ENCODE peak calls at places on chromosomes 3 and 15, in six cellular contexts. One of them, this sample, is unnamed. For H3K36me3, the result is how much of the 10 kb centered on the place peaks cover.

GRCh38 chr3:131242201-131242600 is 139.4 kb upstream of the NUDT16 start:
- DNase-seq in tibial nerve: no peak
- DNase-seq in PC-9: no peak
- DNase-seq in heart left ventricle: no peak
- DNase-seq in neural progenitor cell: no peak
- DNase-seq in GM23338: no peak
- DNase-seq in this sample: no peak

GRCh38 chr15:25884354-25884753 is 21.2 kb upstream of the ATP10A start:
- DNase-seq in tibial nerve: no peak
- DNase-seq in PC-9: no peak
- DNase-seq in GM23338: no peak
- DNase-seq in neural progenitor cell: no peak
- DNase-seq in heart left ventricle: no peak
- DNase-seq in this sample: no peak

GRCh38 chr3:77446084-77446483 is 406.2 kb downstream of the ROBO2 start:
- DNase-seq in PC-9: no peak
- DNase-seq in GM23338: no peak
- DNase-seq in heart left ventricle: no peak
- DNase-seq in tibial nerve: no peak
- DNase-seq in neural progenitor cell: no peak
- DNase-seq in this sample: no peak

GRCh38 chr15:28013480-28013879 is 85.6 kb downstream of the OCA2 start:
- DNase-seq in tibial nerve: no peak
- DNase-seq in GM23338: no peak
- DNase-seq in neural progenitor cell: no peak
- DNase-seq in heart left ventricle: no peak
- DNase-seq in PC-9: no peak
- DNase-seq in this sample: no peak

GRCh38 chr15:67115567-67115966 is 50.2 kb downstream of the SMAD3 start:
- DNase-seq in GM23338: no peak
- DNase-seq in PC-9: no peak
- DNase-seq in heart left ventricle: no peak
- DNase-seq in neural progenitor cell: no peak
- DNase-seq in tibial nerve: no peak
- DNase-seq in this sample: no peak

GRCh38 chr3:63967675-63968611 is 55.4 kb downstream of the PSMD6 start:
- DNase-seq in PC-9: no peak
- DNase-seq in GM23338: no peak
- DNase-seq in heart left ventricle: peak
- DNase-seq in tibial nerve: peak
- DNase-seq in neural progenitor cell: peak
- DNase-seq in this sample: no peak

GRCh38 chr3:148023994-148024393 is 614.8 kb downstream of the ZIC1 start:
- DNase-seq in neural progenitor cell: no peak
- DNase-seq in heart left ventricle: peak
- DNase-seq in PC-9: no peak
- DNase-seq in tibial nerve: no peak
- DNase-seq in GM23338: no peak
- DNase-seq in this sample: peak

GRCh38 chr3:41715376-41715775 is 246.5 kb downstream of the ULK4 start:
- DNase-seq in tibial nerve: no peak
- DNase-seq in GM23338: no peak
- DNase-seq in PC-9: no peak
- DNase-seq in heart left ventricle: no peak
- DNase-seq in neural progenitor cell: no peak
- DNase-seq in this sample: no peak

GRCh38 chr3:108513961-108514360 is 3.6 kb upstream of the MYH15 start:
- DNase-seq in tibial nerve: no peak
- DNase-seq in PC-9: no peak
- DNase-seq in heart left ventricle: no peak
- DNase-seq in neural progenitor cell: no peak
- DNase-seq in GM23338: no peak
- DNase-seq in this sample: no peak

GRCh38 chr15:46685681-46686080 is 1031.6 kb upstream of the SEMA6D start:
- DNase-seq in GM23338: no peak
- DNase-seq in heart left ventricle: no peak
- DNase-seq in neural progenitor cell: no peak
- DNase-seq in PC-9: no peak
- DNase-seq in tibial nerve: no peak
- DNase-seq in this sample: no peak

GRCh38 chr3:27202959-27203358 is 166.2 kb downstream of the NEK10 start:
- DNase-seq in heart left ventricle: no peak
- DNase-seq in tibial nerve: no peak
- DNase-seq in GM23338: no peak
- DNase-seq in PC-9: no peak
- DNase-seq in neural progenitor cell: no peak
- DNase-seq in this sample: no peak

GRCh38 chr15:47586653-47587224 is 130.6 kb upstream of the SEMA6D start:
- DNase-seq in neural progenitor cell: no peak
- DNase-seq in PC-9: no peak
- DNase-seq in heart left ventricle: peak
- DNase-seq in tibial nerve: no peak
- DNase-seq in GM23338: no peak
- DNase-seq in this sample: peak

GRCh38 chr3:6242104-6242503 is 618.8 kb upstream of the GRM7 start:
- DNase-seq in heart left ventricle: no peak
- DNase-seq in tibial nerve: no peak
- DNase-seq in GM23338: no peak
- DNase-seq in PC-9: no peak
- DNase-seq in neural progenitor cell: no peak
- DNase-seq in this sample: no peak

GRCh38 chr3:50194128-50194902 is 2.9 kb downstream of the GNAT1 start:
- DNase-seq in tibial nerve: peak
- DNase-seq in GM23338: peak
- DNase-seq in PC-9: no peak
- DNase-seq in heart left ventricle: peak
- DNase-seq in neural progenitor cell: peak
- DNase-seq in this sample: peak

GRCh38 chr3:115876860-115877646 is 253.7 kb downstream of the GAP43 start:
- DNase-seq in neural progenitor cell: no peak
- DNase-seq in PC-9: no peak
- DNase-seq in heart left ventricle: no peak
- DNase-seq in tibial nerve: no peak
- DNase-seq in GM23338: no peak
- DNase-seq in this sample: no peak

GRCh38 chr3:40465111-40465407 is 7.9 kb downstream of the RPL14 start:
- DNase-seq in GM23338: no peak
- DNase-seq in PC-9: no peak
- DNase-seq in tibial nerve: no peak
- DNase-seq in heart left ventricle: no peak
- DNase-seq in neural progenitor cell: no peak
- DNase-seq in this sample: no peak

GRCh38 chr3:197050511-197050910 is 20.9 kb upstream of the MELTF start:
- DNase-seq in tibial nerve: no peak
- DNase-seq in GM23338: no peak
- DNase-seq in PC-9: no peak
- DNase-seq in neural progenitor cell: no peak
- DNase-seq in heart left ventricle: no peak
- DNase-seq in this sample: no peak

GRCh38 chr3:15476378-15476777 is 45.1 kb downstream of the COLQ start:
- DNase-seq in PC-9: no peak
- DNase-seq in heart left ventricle: no peak
- DNase-seq in GM23338: no peak
- DNase-seq in tibial nerve: no peak
- DNase-seq in neural progenitor cell: no peak
- DNase-seq in this sample: no peak

GRCh38 chr3:155598671-155599070 is 146.2 kb downstream of the PLCH1 start:
- DNase-seq in PC-9: no peak
- DNase-seq in tibial nerve: no peak
- DNase-seq in heart left ventricle: no peak
- DNase-seq in GM23338: no peak
- DNase-seq in neural progenitor cell: no peak
- DNase-seq in this sample: no peak

GRCh38 chr3:142777927-142778326 is 54.1 kb downstream of the TRPC1 start:
- DNase-seq in heart left ventricle: no peak
- DNase-seq in PC-9: no peak
- DNase-seq in GM23338: no peak
- DNase-seq in neural progenitor cell: no peak
- DNase-seq in tibial nerve: no peak
- DNase-seq in this sample: no peak

GRCh38 chr15:78438595-78439285 is 724 bp downstream of the IREB2 start:
- DNase-seq in GM23338: peak
- DNase-seq in tibial nerve: no peak
- DNase-seq in PC-9: no peak
- DNase-seq in heart left ventricle: peak
- DNase-seq in neural progenitor cell: peak
- DNase-seq in this sample: peak

GRCh38 chr3:122572940-122573412 is 4.5 kb upstream of the PARP15 start:
- DNase-seq in heart left ventricle: no peak
- DNase-seq in GM23338: peak
- DNase-seq in PC-9: peak
- DNase-seq in neural progenitor cell: peak
- DNase-seq in tibial nerve: no peak
- DNase-seq in this sample: peak

GRCh38 chr15:55387027-55387426 is 21.1 kb downstream of the CCPG1 start:
- DNase-seq in heart left ventricle: no peak
- DNase-seq in tibial nerve: no peak
- DNase-seq in neural progenitor cell: no peak
- DNase-seq in PC-9: no peak
- DNase-seq in GM23338: no peak
- DNase-seq in this sample: no peak

GRCh38 chr3:190096345-190096744 is 24.4 kb downstream of the P3H2 start:
- DNase-seq in PC-9: no peak
- DNase-seq in GM23338: no peak
- DNase-seq in heart left ventricle: no peak
- DNase-seq in neural progenitor cell: no peak
- DNase-seq in tibial nerve: no peak
- DNase-seq in this sample: no peak
- H3K4me3 ChIP-seq in PC-9: no peak
- H3K4me3 ChIP-seq in GM23338: no peak
- H3K4me3 ChIP-seq in heart left ventricle: no peak
- H3K4me3 ChIP-seq in neural progenitor cell: no peak
- H3K4me3 ChIP-seq in tibial nerve: no peak
- H3K4me3 ChIP-seq in this sample: no peak

DNA sequence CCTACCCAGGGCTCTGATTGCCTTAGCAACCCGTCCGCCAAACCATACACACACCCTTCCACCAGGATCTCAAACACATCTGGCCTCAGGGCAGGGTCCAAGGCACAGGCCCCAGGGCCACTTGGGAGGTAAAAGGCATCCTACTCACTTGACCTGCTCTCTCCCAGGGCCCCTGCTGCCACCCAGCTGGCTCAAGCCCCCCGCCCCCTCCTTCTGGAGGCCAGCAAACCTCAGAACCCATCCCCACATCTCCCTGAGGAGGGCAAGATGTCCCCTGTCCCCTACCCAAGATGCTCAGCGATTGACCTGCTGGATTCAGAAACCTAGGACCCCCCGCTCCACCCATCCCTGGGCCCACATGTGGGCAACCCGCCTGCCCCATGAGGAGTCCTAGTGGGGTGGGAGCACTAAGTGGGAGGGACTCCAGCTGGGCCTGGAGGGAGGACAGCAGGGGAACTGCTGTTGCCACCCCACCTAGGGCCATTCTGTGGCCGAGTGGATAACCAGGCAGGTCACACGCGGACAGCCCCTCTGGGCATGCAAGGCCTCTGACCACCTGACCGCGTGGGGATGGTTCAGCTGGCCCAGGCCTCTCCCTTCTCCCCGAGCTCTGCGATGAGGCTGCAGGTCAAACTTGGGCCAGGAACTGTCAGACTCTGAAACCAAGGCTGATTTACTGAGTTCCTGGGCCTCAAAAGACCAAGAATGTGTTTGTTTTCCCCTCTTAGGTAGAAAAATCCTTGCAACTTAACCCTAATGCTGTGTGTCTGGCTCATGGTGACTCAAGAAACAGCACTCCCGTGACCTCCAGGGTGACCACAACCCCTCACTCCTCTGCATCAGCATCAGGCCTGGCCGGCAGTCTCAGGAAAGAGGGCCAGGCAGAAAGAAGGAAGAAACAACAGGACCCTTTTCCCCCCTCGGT is 4.2 kb downstream of the MFGE8 start:
- DNase-seq in heart left ventricle: no peak
- DNase-seq in neural progenitor cell: no peak
- DNase-seq in tibial nerve: no peak
- DNase-seq in PC-9: no peak
- DNase-seq in GM23338: no peak
- DNase-seq in this sample: no peak
- H3K36me3 ChIP-seq in heart left ventricle: under half
- H3K36me3 ChIP-seq in neural progenitor cell: under half
- H3K36me3 ChIP-seq in tibial nerve: under half
- H3K36me3 ChIP-seq in PC-9: under half
- H3K36me3 ChIP-seq in GM23338: half or more
- H3K36me3 ChIP-seq in this sample: under half

DNA sequence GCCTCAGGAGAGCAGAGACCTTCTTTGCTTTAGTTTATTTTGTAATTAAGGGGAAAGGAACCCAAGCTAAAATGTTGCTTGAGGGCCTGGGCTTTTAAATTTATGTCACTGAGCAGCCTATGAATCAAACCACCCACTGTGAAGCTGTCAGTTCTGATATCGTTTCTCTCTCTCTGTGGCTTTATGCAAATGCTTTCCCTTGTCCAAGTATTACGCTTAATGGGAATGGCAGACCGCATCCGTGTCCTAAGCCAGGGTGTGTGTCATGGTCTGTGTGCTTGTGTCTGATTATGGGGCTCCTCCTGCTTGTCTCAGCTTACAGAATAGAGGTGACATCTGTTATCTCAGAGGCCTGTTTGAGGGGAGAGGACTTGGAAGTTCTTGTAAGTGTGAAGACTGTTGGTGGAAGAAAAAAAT is 82.4 kb downstream of the EBLN2 start:
- DNase-seq in neural progenitor cell: no peak
- DNase-seq in heart left ventricle: no peak
- DNase-seq in tibial nerve: peak
- DNase-seq in PC-9: no peak
- DNase-seq in GM23338: no peak
- DNase-seq in this sample: no peak
- H3K4me3 ChIP-seq in neural progenitor cell: no peak
- H3K4me3 ChIP-seq in heart left ventricle: no peak
- H3K4me3 ChIP-seq in tibial nerve: no peak
- H3K4me3 ChIP-seq in PC-9: no peak
- H3K4me3 ChIP-seq in GM23338: no peak
- H3K4me3 ChIP-seq in this sample: no peak

GRCh38 chr3:193452338-193452737 is 73.8 kb upstream of the ATP13A5 start:
- DNase-seq in heart left ventricle: no peak
- DNase-seq in PC-9: no peak
- DNase-seq in GM23338: peak
- DNase-seq in neural progenitor cell: peak
- DNase-seq in tibial nerve: no peak
- DNase-seq in this sample: no peak
- H3K36me3 ChIP-seq in heart left ventricle: under half
- H3K36me3 ChIP-seq in PC-9: under half
- H3K36me3 ChIP-seq in GM23338: under half
- H3K36me3 ChIP-seq in neural progenitor cell: under half
- H3K36me3 ChIP-seq in tibial nerve: under half
- H3K36me3 ChIP-seq in this sample: under half

GRCh38 chr15:51162865-51163762 is 68.4 kb upstream of the TNFAIP8L3 start:
- DNase-seq in heart left ventricle: peak
- DNase-seq in GM23338: peak
- DNase-seq in PC-9: no peak
- DNase-seq in tibial nerve: peak
- DNase-seq in neural progenitor cell: peak
- DNase-seq in this sample: peak
- H3K4me3 ChIP-seq in heart left ventricle: no peak
- H3K4me3 ChIP-seq in GM23338: no peak
- H3K4me3 ChIP-seq in PC-9: no peak
- H3K4me3 ChIP-seq in tibial nerve: no peak
- H3K4me3 ChIP-seq in neural progenitor cell: no peak
- H3K4me3 ChIP-seq in this sample: peak

This sample was measured in MG63.